ENCODE peak calls at places on chromosomes 4 and X, in eight cellular contexts. N, A, E, R, L, H, V and P are unnamed samples.

GRCh38 chr4:159946983-159947645 is 844.2 kb downstream of the RAPGEF2 start:
- DNase-seq in N (no peak), A (peak), E (no peak), R (no peak), L (peak), H (no peak), V (no peak), P (peak)

GRCh38 chrX:55767100-55767499 is 49.6 kb downstream of the RRAGB start:
- DNase-seq in N (no peak), A (no peak), E (no peak), R (no peak), L (peak), H (no peak), V (no peak), P (no peak)

GRCh38 chrX:63747331-63747730 is 37.7 kb downstream of the ARHGEF9 start:
- DNase-seq in N (no peak), A (no peak), E (no peak), R (no peak), L (peak), H (no peak), V (no peak), P (no peak)

GRCh38 chr4:139017861-139018260 is 2.3 kb downstream of the NOCT start:
- DNase-seq in N (no peak), A (no peak), E (no peak), R (no peak), L (no peak), H (no peak), V (no peak), P (no peak)

GRCh38 chr4:56149601-56150000 is 200.9 kb downstream of the CEP135 start:
- DNase-seq in N (no peak), A (no peak), E (no peak), R (no peak), L (peak), H (no peak), V (no peak), P (no peak)

GRCh38 chr4:152255437-152255836 is 280.5 kb downstream of the FBXW7 start:
- DNase-seq in N (no peak), A (no peak), E (no peak), R (no peak), L (peak), H (no peak), V (no peak), P (no peak)

GRCh38 chr4:174553828-174554227 is 31.5 kb upstream of the HPGD start:
- DNase-seq in N (no peak), A (no peak), E (no peak), R (no peak), L (no peak), H (no peak), V (no peak), P (no peak)

GRCh38 chrX:124462931-124463330 is 116.6 kb downstream of the SH2D1A start:
- DNase-seq in N (no peak), A (no peak), E (no peak), R (no peak), L (no peak), H (no peak), V (no peak), P (no peak)

GRCh38 chr4:42446823-42447222 is 49.5 kb downstream of the SHISA3 start:
- DNase-seq in N (no peak), A (no peak), E (no peak), R (no peak), L (no peak), H (no peak), V (no peak), P (no peak)

DNA sequence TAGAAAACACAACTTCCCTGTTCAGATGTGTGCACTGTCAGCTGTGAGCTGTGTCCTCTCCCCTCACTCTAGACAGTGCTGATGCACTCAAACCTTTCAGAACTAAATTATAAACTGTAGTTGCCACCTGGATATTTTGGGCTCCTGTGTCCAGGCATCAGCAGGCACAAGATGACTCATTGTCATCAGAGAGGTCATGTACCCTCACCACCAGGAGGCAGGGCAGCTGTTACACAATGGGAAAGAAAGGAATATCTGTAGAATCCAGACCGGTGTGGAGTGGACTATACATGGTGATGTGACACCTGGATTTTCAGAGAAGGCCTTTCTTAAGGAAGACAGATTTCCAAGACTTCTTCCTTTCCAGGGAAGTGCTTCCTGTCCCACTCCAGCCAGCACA is 854.4 kb upstream of the AGA start:
- DNase-seq in N (no peak), A (no peak), E (no peak), R (no peak), L (no peak), H (no peak), V (no peak), P (no peak)
- H3K27ac ChIP-seq in N (no peak), A (no peak), E (no peak), R (no peak), L (no peak), H (no peak), V (no peak), P (no peak)

DNA sequence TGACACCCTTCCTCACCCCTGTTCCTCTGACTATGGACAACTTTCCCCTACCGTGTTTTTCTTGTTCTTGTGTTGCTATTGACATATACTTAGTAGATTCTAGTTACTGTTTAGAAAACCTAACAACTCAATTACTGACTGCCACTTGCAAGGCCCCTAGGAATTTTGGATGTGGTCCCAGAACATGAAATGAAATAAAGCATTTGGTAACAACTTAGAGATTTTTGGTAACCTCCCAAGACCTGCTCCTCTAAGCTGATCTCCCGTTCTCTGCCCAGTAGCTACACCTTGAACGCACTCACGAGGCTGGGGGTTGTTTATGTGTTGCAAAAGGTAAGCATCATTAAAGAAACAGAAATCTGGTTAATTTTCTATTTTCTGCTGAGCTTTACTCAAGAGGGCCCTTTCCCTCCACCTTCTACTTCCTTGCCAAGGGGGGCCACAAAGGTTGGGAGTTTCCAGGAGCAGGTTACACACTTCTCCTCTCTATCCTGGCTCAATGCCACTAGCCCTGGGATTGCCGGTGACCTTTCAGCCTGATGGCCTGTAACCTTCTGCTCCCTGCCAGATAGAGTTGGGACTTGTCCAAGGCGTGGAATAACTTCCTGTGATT is 20.5 kb downstream of the GAB3 start:
- DNase-seq in N (peak), A (no peak), E (peak), R (peak), L (peak), H (no peak), V (no peak), P (no peak)
- H3K27ac ChIP-seq in N (peak), A (no peak), E (peak), R (peak), L (peak), H (peak), V (no peak), P (no peak)

GRCh38 chrX:24396236-24396929 is 35.9 kb downstream of the SUPT20HL1 start:
- DNase-seq in N (no peak), A (no peak), E (no peak), R (no peak), L (peak), H (no peak), V (no peak), P (no peak)

GRCh38 chrX:24395775-24396174 is 35.3 kb downstream of the SUPT20HL1 start:
- DNase-seq in N (no peak), A (peak), E (no peak), R (peak), L (peak), H (no peak), V (peak), P (peak)

GRCh38 chrX:24396930-24397277 is 36.5 kb downstream of the SUPT20HL1 start:
- DNase-seq in N (no peak), A (no peak), E (no peak), R (no peak), L (no peak), H (no peak), V (no peak), P (no peak)

DNA sequence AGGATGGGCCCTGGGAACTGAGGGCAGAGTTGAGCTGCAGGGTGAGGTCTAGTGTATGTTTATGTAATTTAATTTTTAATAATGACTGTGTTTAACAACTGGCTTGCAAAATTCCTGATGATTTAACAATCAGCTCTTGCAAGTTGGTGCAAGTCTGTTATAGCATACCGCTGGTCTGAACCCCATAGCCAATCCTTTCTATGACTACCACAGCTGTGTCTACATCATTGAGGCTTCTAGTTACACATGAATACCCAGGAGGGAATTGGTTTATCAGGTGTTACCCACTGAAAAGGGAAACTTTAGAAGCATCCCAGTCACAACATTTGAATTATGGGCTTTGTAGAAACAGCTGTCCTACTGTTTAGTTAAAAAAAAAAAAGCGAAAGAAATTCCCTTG is 38.3 kb downstream of the SUPT20HL1 start:
- DNase-seq in N (no peak), A (no peak), E (no peak), R (no peak), L (no peak), H (no peak), V (no peak), P (no peak)
- H3K27ac ChIP-seq in N (no peak), A (no peak), E (no peak), R (no peak), L (no peak), H (no peak), V (no peak), P (no peak)

DNA sequence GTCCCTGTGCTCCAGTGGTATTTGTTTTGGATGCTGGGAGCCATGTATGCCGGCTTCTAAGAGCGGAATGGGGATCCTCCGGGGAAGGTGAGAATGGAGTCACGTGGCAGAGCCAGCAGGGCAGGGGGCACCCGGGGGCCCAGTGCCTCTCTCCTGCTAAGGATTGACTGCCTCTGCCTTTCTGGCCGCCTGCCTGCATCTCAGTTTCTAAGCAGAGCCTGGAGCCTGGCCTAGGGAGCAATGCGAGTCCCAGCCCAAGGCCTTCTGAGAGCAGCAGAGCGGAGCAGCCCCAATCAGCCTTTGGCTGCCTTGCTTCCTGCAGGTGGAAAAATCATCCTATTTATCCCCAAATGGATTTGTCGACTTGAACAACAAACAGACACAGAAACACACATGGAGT is 141.0 kb downstream of the PJA1 start:
- DNase-seq in N (no peak), A (no peak), E (no peak), R (peak), L (no peak), H (no peak), V (no peak), P (no peak)
- H3K27ac ChIP-seq in N (no peak), A (no peak), E (no peak), R (no peak), L (no peak), H (no peak), V (no peak), P (no peak)

GRCh38 chr4:105644270-105644669 is 64.2 kb downstream of the INTS12 start:
- DNase-seq in N (no peak), A (no peak), E (no peak), R (no peak), L (no peak), H (no peak), V (no peak), P (no peak)
- H3K27ac ChIP-seq in N (no peak), A (no peak), E (no peak), R (no peak), L (no peak), H (no peak), V (no peak), P (no peak)

GRCh38 chr4:58301384-58301783 is 1191.2 kb upstream of the IGFBP7 start:
- DNase-seq in N (no peak), A (no peak), E (no peak), R (no peak), L (no peak), H (no peak), V (no peak), P (peak)
- H3K27ac ChIP-seq in N (no peak), A (no peak), E (no peak), R (no peak), L (no peak), H (no peak), V (no peak), P (no peak)

GRCh38 chrX:123254457-123254856 is 70.4 kb downstream of the GRIA3 start:
- DNase-seq in N (no peak), A (no peak), E (no peak), R (no peak), L (no peak), H (no peak), V (no peak), P (no peak)
- H3K27ac ChIP-seq in N (no peak), A (no peak), E (no peak), R (no peak), L (no peak), H (no peak), V (no peak), P (no peak)

GRCh38 chrX:12792711-12793110 is 1.5 kb downstream of the PRPS2 start:
- DNase-seq in N (no peak), A (no peak), E (no peak), R (no peak), L (no peak), H (no peak), V (no peak), P (no peak)
- H3K27ac ChIP-seq in N (no peak), A (no peak), E (no peak), R (no peak), L (no peak), H (no peak), V (no peak), P (no peak)